ENCODE peak calls at places on chromosome 11, in five cellular contexts. Z is spleen, H is endothelial cell of umbilical vein, E is breast epithelium, N is transverse colon. V is an unnamed sample.

GRCh38 chr11:9139628-9140357 is 48.4 kb upstream of the SCUBE2 start:
- DNase-seq in Z (no peak), H (no peak), E (no peak), N (no peak), V (no peak)

GRCh38 chr11:69643646-69644045 is 2.7 kb downstream of the CCND1 start:
- DNase-seq in Z (no peak), H (no peak), E (no peak), N (no peak), V (no peak)

GRCh38 chr11:87740968-87741367 is 434.3 kb downstream of the RAB38 start:
- DNase-seq in Z (no peak), H (no peak), E (no peak), N (no peak), V (no peak)

GRCh38 chr11:27514558-27514957 is 8.0 kb upstream of the LIN7C start:
- DNase-seq in Z (no peak), H (no peak), E (no peak), N (no peak), V (no peak)

GRCh38 chr11:72808415-72808814 is 5.8 kb upstream of the ATG16L2 start:
- DNase-seq in Z (no peak), H (no peak), E (no peak), N (no peak), V (no peak)

GRCh38 chr11:61516191-61516590 is 7.6 kb downstream of the LRRC10B start:
- DNase-seq in Z (no peak), H (no peak), E (no peak), N (no peak), V (no peak)

GRCh38 chr11:56331861-56332491 is 13.9 kb upstream of the OR8K1 start:
- DNase-seq in Z (no peak), H (no peak), E (no peak), N (peak; percentile 5), V (no peak)

GRCh38 chr11:95556342-95557151 is 233.0 kb downstream of the FAM76B start:
- DNase-seq in Z (no peak), H (no peak), E (no peak), N (no peak), V (no peak)

GRCh38 chr11:103953797-103954495 is 82.5 kb upstream of the DDI1 start:
- DNase-seq in Z (no peak), H (no peak), E (no peak), N (peak; percentile 7), V (no peak)

DNA sequence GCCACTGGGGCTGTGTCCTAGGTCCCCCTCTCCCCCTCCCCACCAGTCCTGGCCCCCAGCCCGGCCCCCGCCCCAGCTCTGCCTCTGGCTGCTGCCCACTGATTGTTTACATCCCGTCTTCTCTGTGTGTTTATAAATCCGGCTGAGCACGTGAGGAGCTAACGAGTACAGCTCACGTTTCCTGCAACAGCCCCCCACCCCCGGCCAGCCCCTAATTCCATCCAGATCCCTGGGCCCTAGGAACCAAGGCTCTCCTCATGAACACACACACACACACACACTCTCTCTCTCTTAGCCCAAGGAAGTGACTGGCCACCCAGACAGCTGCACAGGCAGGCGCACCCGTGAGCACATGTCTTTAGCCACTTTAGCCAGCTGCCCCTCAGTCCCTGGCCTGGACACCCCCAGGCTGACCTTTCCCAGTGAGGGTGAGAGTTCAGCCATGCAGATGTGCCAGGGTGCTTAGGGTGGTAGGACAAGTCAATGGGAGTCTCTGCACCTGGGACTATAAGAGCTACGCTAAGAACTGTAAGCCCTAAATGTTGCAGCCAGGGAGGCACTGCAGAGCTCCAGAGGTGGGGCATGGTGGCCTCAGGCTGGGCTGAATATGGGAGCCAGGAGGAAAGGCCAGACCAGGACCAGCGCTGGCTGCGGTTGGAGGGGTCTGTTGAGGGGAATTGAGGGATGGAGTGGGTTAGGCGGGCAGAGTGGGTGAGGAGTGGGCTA is 2.9 kb downstream of the CLCF1 start:
- DNase-seq in Z (no peak), H (no peak), E (no peak), N (no peak), V (no peak)
- TF ChIP-seq POLR2AphosphoS5 in Z (no peak), H (no peak), E (no peak), N (no peak), V (no peak)

GRCh38 chr11:115787302-115787701 is 283.1 kb upstream of the CADM1 start:
- DNase-seq in Z (no peak), H (no peak), E (no peak), N (no peak), V (no peak)

DNA sequence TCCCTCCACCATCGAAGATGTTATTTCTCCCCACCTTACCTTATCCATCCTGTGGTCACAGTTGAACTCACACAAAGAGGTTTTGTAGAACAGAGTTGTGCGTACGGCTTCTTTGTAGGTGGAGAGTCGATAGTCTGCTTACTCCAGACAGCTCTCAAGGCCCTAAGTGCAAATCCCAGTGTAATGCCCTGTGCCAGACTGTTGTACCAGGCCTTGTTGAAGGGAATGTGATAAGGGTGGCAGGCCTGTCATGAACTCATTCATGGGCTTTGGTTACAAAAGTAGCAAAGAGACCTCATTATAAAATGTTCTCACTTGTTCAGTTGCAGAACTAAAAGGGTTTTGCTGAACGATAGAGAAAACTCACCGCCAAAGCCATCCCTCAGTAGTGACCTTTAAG is 288.7 kb upstream of the CADM1 start:
- DNase-seq in Z (no peak), H (no peak), E (no peak), N (no peak), V (no peak)
- TF ChIP-seq CTCF in Z (no peak), H (no peak), E (no peak), N (no peak), V (no peak)

DNA sequence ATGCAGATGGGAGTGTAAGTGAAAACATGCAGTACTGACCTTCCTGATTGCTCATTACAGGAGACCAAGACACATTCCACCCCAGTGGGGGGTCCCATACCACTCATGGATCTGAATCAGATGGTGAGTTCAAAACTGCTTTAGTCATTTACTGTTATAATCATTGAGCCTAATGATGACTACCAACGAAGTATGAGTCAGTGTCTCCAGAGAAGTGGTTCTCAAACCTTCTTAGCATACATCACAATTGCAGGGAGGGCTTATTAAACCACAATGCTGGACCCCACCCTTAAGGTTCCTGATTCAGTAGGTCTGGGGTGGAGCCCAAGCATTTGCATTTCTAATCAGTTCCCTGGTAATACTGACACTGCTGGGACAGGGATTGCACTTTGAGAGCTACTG is 75.8 kb downstream of the CD44 start:
- DNase-seq in Z (no peak), H (peak; percentile 54), E (no peak), N (no peak), V (no peak)
- TF ChIP-seq POLR2AphosphoS5 in Z (no peak), H (no peak), E (no peak), N (no peak), V (no peak)

GRCh38 chr11:106925245-106925644 is 93.0 kb downstream of the GUCY1A2 start:
- DNase-seq in Z (no peak), H (no peak), E (no peak), N (no peak), V (no peak)
- TF ChIP-seq CTCF in Z (no peak), H (no peak), E (no peak), N (no peak), V (no peak)

GRCh38 chr11:122115520-122116343 is at the start of gene BLID:
- DNase-seq in Z (no peak), H (peak; percentile 39), E (peak; percentile 72), N (peak; percentile 19), V (peak; percentile 28)
- TF ChIP-seq POLR2AphosphoS5 in Z (no peak), H (no peak), E (peak; percentile 38), N (no peak), V (no peak)

DNA sequence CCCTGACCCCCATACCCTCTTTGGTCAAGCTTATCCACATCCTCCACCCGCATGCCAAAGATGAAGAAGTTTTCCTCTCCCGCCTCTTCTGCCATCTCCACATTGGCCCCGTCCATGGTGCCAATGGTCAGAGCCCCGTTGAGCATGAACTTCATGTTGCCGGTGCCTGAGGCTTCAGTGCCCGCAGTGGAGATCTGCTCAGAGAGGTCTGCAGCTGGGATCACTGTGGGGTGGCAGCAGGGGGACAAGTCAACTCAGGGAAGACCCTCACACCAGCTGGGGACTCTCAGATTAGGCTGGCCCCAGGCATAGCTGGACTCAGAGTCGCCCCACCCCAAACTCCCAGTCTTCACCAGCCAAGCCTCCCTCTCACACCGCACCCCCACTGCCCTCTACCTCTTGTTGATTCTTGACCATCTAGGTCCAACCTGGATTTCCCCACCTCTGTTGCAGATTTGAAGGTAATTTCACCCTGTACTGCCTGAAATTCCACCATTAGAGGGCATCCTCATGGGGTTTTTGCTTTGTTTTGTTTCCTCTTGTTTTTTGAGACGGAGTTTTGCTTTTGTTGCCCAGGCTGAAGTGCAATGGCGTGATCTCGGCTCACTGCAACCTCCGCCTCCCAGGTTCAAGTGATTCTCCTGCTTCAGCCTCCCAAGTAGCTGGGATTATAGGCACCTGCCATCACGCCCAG is 6.6 kb upstream of the RASGRP2 start:
- DNase-seq in Z (peak; percentile 73), H (no peak), E (no peak), N (no peak), V (no peak)
- TF ChIP-seq CTCF in Z (no peak), H (no peak), E (peak; percentile 8), N (no peak), V (no peak)

DNA sequence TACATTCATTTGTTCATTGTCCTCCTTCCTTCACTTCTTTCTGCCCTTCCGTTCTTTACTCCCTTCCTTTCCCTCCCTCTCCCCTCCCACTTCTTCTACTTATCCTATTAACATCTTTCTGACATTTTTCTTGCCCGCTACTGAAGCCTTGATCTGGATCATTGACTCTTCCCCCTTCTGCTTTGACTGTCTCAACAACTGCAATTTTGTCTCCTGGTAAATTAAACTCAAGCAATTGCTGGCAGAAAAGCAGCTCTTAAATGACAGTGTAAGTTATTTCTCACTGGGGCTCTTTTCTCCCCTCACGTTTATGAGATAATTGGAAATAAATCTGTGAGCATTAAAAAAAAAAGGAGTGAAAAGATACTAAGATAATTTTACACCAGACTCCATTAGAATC is 120.0 kb downstream of the SLC17A6 start:
- DNase-seq in Z (no peak), H (no peak), E (no peak), N (no peak), V (no peak)
- TF ChIP-seq POLR2AphosphoS5 in Z (no peak), H (no peak), E (no peak), N (no peak), V (no peak)

DNA sequence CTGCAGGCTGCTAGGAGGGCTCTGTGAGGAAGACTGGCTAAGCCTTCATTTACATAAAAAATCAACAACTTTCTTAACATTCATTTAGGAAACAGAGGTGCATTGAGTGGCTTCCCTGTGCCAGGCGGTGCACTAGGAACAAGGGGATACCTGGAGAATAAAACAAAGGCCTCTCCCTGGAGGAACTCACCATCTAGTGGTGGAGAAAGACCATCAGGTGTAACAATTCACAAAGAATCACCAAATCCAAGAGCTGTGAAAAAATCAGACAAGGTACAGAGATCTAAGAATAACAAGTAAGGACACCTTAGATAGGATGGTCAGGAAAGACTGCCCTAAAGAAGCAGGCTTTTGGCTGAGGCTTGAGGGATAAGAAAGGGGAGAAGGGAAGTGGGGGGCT is 40.3 kb downstream of the CSNK2A3 start:
- DNase-seq in Z (no peak), H (no peak), E (no peak), N (no peak), V (no peak)
- TF ChIP-seq CTCF in Z (no peak), H (no peak), E (no peak), N (no peak), V (no peak)

GRCh38 chr11:65298131-65298535 is 16.5 kb upstream of the CDC42EP2 start:
- DNase-seq in Z (peak; percentile 86), H (no peak), E (no peak), N (peak; percentile 63), V (peak; percentile 41)
- TF ChIP-seq POLR2AphosphoS5 in Z (peak; percentile 88), H (no peak), E (peak; percentile 20), N (peak; percentile 69), V (peak; percentile 73)